ENCODE peak calls at places on chromosomes 12 and 14, in seven cellular contexts. D is NCI-H1930; B is anterior cingulate cortex; W is ACHN; L is GM12865; Z is CD4-positive, alpha-beta T cell; N is D341Med. X is an unnamed sample.

GRCh38 chr12:18340186-18340585 is 78.9 kb downstream of the PIK3C2G start:
- DNase-seq in D (no peak), B (no peak), W (no peak), L (no peak), Z (no peak), N (no peak), X (no peak)

GRCh38 chr12:6200266-6201198 is at the start of gene CD9:
- DNase-seq in D (peak; percentile 12), B (peak; percentile 32), W (peak; percentile 67), L (no peak), Z (no peak), N (peak; percentile 81), X (peak; percentile 59)

GRCh38 chr12:95390192-95390591 is 83.8 kb upstream of the METAP2 start:
- DNase-seq in D (no peak), B (no peak), W (no peak), L (peak; percentile 63), Z (no peak), N (no peak), X (no peak)

GRCh38 chr12:82437744-82438143 is 79.4 kb downstream of the METTL25 start:
- DNase-seq in D (no peak), B (no peak), W (no peak), L (no peak), Z (no peak), N (no peak), X (no peak)

GRCh38 chr14:54117401-54117800 is 160.8 kb upstream of the BMP4 start:
- DNase-seq in D (no peak), B (no peak), W (no peak), L (no peak), Z (no peak), N (no peak), X (no peak)

GRCh38 chr14:93764211-93764659 is 24.1 kb downstream of the PRIMA1 start:
- DNase-seq in D (no peak), B (no peak), W (no peak), L (no peak), Z (no peak), N (no peak), X (no peak)

GRCh38 chr14:53458368-53458814 is 305.3 kb upstream of the DDHD1 start:
- DNase-seq in D (no peak), B (no peak), W (peak; percentile 19), L (no peak), Z (no peak), N (no peak), X (no peak)

GRCh38 chr12:71799105-71799504 is 40.5 kb upstream of the TBC1D15 start:
- DNase-seq in D (no peak), B (no peak), W (peak; percentile 18), L (no peak), Z (no peak), N (no peak), X (no peak)

GRCh38 chr14:89325959-89326358 is 91.1 kb downstream of the FOXN3 start:
- DNase-seq in D (no peak), B (no peak), W (no peak), L (no peak), Z (no peak), N (no peak), X (no peak)

GRCh38 chr12:53103860-53104305 is 597 bp downstream of the SOAT2 start:
- DNase-seq in D (no peak), B (no peak), W (no peak), L (peak; percentile 62), Z (no peak), N (no peak), X (no peak)

GRCh38 chr14:89630096-89630829 is 213.2 kb upstream of the FOXN3 start:
- DNase-seq in D (no peak), B (no peak), W (no peak), L (no peak), Z (no peak), N (no peak), X (peak; percentile 45)

GRCh38 chr12:57983150-57983857 is 41.9 kb downstream of the ATP23 start:
- DNase-seq in D (peak; percentile 19), B (peak; percentile 9), W (peak; percentile 73), L (peak; percentile 32), Z (no peak), N (peak; percentile 41), X (peak; percentile 53)

GRCh38 chr14:100893228-100893601 is 10.3 kb downstream of the RTL1 start:
- DNase-seq in D (no peak), B (no peak), W (no peak), L (no peak), Z (no peak), N (no peak), X (no peak)

X was measured in nephron progenitor cell.